ENCODE peak calls at places on chromosomes 11 and 22, in five cellular contexts. E is cardiac muscle cell, B is IMR-90, P is sigmoid colon, R is PC-9. Q is an unnamed sample. For H3K36me3, H3K27me3 and H3K4me1, the result is how much of the 10 kb centered on the place peaks cover.

GRCh38 chr11:1051356-1052132 is 15.0 kb upstream of the MUC6 start:
- DNase-seq in R (no peak), E (no peak), B (no peak), P (peak), Q (no peak)

GRCh38 chr11:44301856-44302231 is 8.1 kb downstream of the ALX4 start:
- DNase-seq in E (no peak), B (no peak), R (peak), P (peak), Q (no peak)

GRCh38 chr11:57438345-57439280 is 11.7 kb upstream of the SLC43A3 start:
- DNase-seq in R (no peak), B (no peak), E (no peak), P (no peak), Q (no peak)

GRCh38 chr11:67022961-67023956 is at the start of gene SYT12:
- DNase-seq in P (no peak), E (peak), B (no peak), R (no peak), Q (no peak)

GRCh38 chr11:35139883-35140282 is 912 bp downstream of the CD44 start:
- DNase-seq in R (no peak), B (no peak), E (no peak), P (no peak), Q (no peak)

GRCh38 chr11:120133216-120134105 is 4.5 kb downstream of the TRIM29 start:
- DNase-seq in E (peak), R (no peak), P (peak), B (no peak), Q (no peak)

GRCh38 chr22:48888466-48889208 is 939.0 kb downstream of the BRD1 start:
- DNase-seq in P (peak), R (no peak), E (no peak), B (no peak), Q (no peak)

GRCh38 chr11:65854871-65855837 is 2.8 kb downstream of the CFL1 start:
- DNase-seq in E (no peak), P (peak), R (no peak), B (no peak), Q (no peak)

GRCh38 chr11:10913996-10914514 is 56.2 kb upstream of the ZBED5 start:
- DNase-seq in B (no peak), P (no peak), R (no peak), E (no peak), Q (no peak)

GRCh38 chr11:114156131-114156581 is 96.6 kb downstream of the ZBTB16 start:
- DNase-seq in B (no peak), R (no peak), E (no peak), P (peak), Q (no peak)

GRCh38 chr11:114159320-114159719 is 99.8 kb downstream of the ZBTB16 start:
- DNase-seq in R (no peak), E (no peak), P (peak), B (no peak), Q (no peak)

GRCh38 chr11:114158886-114159285 is 99.4 kb downstream of the ZBTB16 start:
- DNase-seq in B (peak), P (peak), R (no peak), E (no peak), Q (no peak)

GRCh38 chr11:114156766-114157165 is 97.3 kb downstream of the ZBTB16 start:
- DNase-seq in R (no peak), B (no peak), E (no peak), P (peak), Q (no peak)

DNA sequence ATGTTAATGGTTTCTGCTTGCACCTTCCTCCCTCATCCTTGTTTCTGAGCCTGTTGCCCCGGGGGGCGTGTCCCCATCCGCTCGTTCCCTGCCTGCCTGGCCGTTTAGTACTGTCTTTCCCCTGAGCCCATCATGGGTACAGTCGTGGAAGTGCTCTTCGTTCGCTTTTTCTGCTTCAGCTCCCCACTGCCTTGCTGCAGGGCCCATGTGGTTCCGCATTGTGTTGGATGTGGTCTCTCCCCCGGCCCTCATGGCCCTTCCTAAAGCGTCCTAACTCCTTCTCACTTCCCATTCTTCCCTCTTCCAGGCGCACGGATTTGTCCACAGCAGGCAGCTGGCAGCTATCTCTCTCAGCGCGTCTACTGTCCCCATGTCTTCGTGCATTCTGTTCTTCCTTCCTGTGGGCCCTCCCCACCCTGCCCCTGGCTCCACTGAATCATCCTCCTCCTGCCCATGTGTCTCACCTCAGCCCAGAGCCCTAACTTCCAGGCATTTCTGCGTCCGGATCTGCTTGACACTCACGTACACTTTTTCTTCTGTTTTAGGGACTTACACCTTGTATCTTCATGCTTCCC is 98.1 kb downstream of the ZBTB16 start:
- DNase-seq in B (no peak), R (no peak), P (peak), E (no peak), Q (no peak)
- H3K36me3 ChIP-seq in B (under half), R (under half), P (under half), E (under half), Q (under half)

GRCh38 chr22:46537221-46537945 is at the start of gene CELSR1:
- DNase-seq in B (peak), E (peak), P (no peak), R (peak), Q (no peak)
- H3K27me3 ChIP-seq in B (under half), E (under half), P (under half), R (under half), Q (under half)

DNA sequence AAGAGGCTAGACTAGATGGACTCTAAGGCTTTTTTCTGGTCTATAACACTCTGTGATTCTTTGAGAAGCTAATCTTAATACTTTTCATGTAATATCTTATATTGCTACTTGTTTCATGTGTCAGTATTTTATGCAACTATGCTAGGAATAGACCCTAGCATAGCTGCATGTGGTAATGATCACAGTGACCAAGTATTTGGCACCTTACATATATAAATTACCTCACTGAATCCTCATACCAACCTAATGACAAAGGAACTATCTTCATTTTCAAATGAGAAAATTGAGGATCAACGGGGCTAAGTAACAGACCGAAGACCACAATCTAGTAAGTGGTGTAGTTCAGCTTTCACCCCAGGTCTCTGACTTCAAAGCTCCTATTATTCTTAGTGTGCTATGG is 327.3 kb upstream of the PITPNB start:
- DNase-seq in E (no peak), R (no peak), B (peak), P (no peak), Q (no peak)
- H3K4me1 ChIP-seq in E (half or more), R (under half), B (under half), P (under half), Q (under half)

DNA sequence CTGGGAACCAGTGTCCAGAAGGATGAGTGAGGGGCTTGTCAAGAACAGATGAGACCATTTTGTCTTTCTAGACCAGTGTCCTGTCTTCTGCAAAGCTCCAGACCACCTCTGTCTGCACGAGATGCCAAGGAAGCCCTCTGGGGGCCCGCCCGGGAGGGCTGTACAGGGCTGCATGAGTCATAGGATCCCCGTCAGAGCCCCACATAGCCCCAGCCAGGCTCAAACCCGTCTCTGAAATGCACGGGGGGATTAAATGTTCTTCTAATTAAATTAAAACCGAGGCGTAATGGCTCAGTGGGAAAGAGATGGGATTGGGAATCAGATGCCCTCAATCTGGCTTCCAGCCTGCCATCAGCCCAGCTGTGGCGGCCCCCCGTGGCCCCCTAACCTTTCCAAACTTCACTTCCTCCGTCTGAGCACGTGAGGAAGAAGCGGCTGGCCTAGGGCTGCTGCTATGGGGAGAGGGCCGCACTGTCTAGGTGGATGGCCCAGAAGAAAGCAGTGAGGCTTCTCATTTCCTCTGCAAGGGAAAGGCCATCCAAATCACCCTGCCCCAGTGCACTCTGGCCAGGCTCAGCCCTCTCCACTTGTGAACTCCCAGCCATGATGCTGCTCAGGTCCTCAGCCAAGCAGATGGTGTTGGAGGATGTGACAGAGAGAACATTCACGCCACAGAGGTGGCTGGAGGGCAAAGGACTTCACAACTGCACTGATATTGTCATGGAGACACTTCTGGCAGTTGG is 32.8 kb downstream of the KCNQ1OT1 start:
- DNase-seq in R (no peak), B (no peak), E (no peak), P (peak), Q (no peak)
- H3K36me3 ChIP-seq in R (under half), B (under half), E (under half), P (under half), Q (under half)

GRCh38 chr11:94401773-94402265 is 600 bp upstream of the GPR83 start:
- DNase-seq in R (no peak), E (no peak), B (no peak), P (no peak), Q (no peak)

GRCh38 chr11:94398101-94398500 is 3.1 kb downstream of the GPR83 start:
- DNase-seq in E (no peak), P (no peak), B (no peak), R (no peak), Q (no peak)

GRCh38 chr11:94400839-94401772 is at the start of gene GPR83:
- DNase-seq in P (no peak), R (no peak), E (peak), B (peak), Q (no peak)

GRCh38 chr11:94400075-94400838 is 962 bp downstream of the GPR83 start:
- DNase-seq in P (no peak), R (no peak), B (no peak), E (no peak), Q (no peak)

GRCh38 chr11:94396282-94396681 is 4.9 kb downstream of the GPR83 start:
- DNase-seq in P (no peak), R (no peak), E (no peak), B (no peak), Q (no peak)
- H3K27me3 ChIP-seq in P (under half), R (half or more), E (under half), B (under half), Q (under half)

GRCh38 chr22:26606611-26607010 is 11.2 kb downstream of the CRYBB1 start:
- DNase-seq in R (no peak), E (no peak), B (peak), P (no peak), Q (no peak)
- H3K4me1 ChIP-seq in R (under half), E (under half), B (under half), P (under half), Q (under half)

Q was measured in CD4-positive, alpha-beta memory T cell.